ENCODE peak calls at places on chromosomes 4 and X, in five cellular contexts. M is transverse colon, P is upper lobe of left lung, V is stomach, Y is prostate gland. N is an unnamed sample.

GRCh38 chr4:185771696-185772390 is 40.2 kb downstream of the SORBS2 start:
- DNase-seq in M (no peak), P (no peak), V (no peak), Y (no peak), N (no peak)

GRCh38 chr4:21769404-21770147 is 179.0 kb downstream of the KCNIP4 start:
- DNase-seq in M (no peak), P (no peak), V (no peak), Y (no peak), N (no peak)

GRCh38 chrX:16528620-16529019 is 121.3 kb upstream of the S100G start:
- DNase-seq in M (no peak), P (no peak), V (no peak), Y (no peak), N (no peak)

GRCh38 chrX:25810202-25810601 is 327.9 kb upstream of the MAGEB18 start:
- DNase-seq in M (no peak), P (no peak), V (no peak), Y (no peak), N (no peak)

GRCh38 chr4:51942108-51942832 is 77.9 kb downstream of the LRRC66 start:
- DNase-seq in M (no peak), P (no peak), V (no peak), Y (no peak), N (no peak)

GRCh38 chr4:104123021-104123420 is 371.7 kb downstream of the CXXC4 start:
- DNase-seq in M (no peak), P (no peak), V (no peak), Y (no peak), N (no peak)

GRCh38 chr4:16196482-16197393 is 29.5 kb downstream of the TAPT1 start:
- DNase-seq in M (no peak), P (no peak), V (no peak), Y (peak), N (no peak)

GRCh38 chrX:123736333-123736921 is 3.6 kb upstream of the THOC2 start:
- DNase-seq in M (no peak), P (no peak), V (no peak), Y (no peak), N (no peak)

GRCh38 chr4:38046735-38047487 is 86.7 kb downstream of the PTTG2 start:
- DNase-seq in M (no peak), P (no peak), V (no peak), Y (no peak), N (no peak)

GRCh38 chr4:107838138-107838618 is 13.4 kb downstream of the SGMS2 start:
- DNase-seq in M (no peak), P (no peak), V (no peak), Y (no peak), N (no peak)

GRCh38 chrX:40297949-40298539 is 200.3 kb upstream of the BCOR start:
- DNase-seq in M (no peak), P (no peak), V (no peak), Y (no peak), N (no peak)

GRCh38 chrX:150364347-150365050 is 1.4 kb downstream of the MAMLD1 start:
- DNase-seq in M (peak), P (peak), V (no peak), Y (no peak), N (no peak)

GRCh38 chrX:78619829-78620228 is 39.3 kb downstream of the RTL3 start:
- DNase-seq in M (peak), P (no peak), V (no peak), Y (no peak), N (no peak)

GRCh38 chrX:40156472-40157227 is 58.9 kb upstream of the BCOR start:
- DNase-seq in M (no peak), P (peak), V (no peak), Y (no peak), N (no peak)

GRCh38 chrX:555589-556220 is 74.9 kb upstream of the SHOX start:
- DNase-seq in M (no peak), P (no peak), V (no peak), Y (no peak), N (no peak)

GRCh38 chrX:2628751-2629315 is 62.3 kb upstream of the CD99 start:
- DNase-seq in M (no peak), P (no peak), V (no peak), Y (no peak), N (no peak)
- H3K27ac ChIP-seq in M (peak), P (peak), V (peak), Y (no peak), N (no peak)

GRCh38 chr4:96293806-96294205 is 453.9 kb downstream of the PDHA2 start:
- DNase-seq in M (no peak), P (no peak), V (no peak), Y (no peak), N (no peak)

DNA sequence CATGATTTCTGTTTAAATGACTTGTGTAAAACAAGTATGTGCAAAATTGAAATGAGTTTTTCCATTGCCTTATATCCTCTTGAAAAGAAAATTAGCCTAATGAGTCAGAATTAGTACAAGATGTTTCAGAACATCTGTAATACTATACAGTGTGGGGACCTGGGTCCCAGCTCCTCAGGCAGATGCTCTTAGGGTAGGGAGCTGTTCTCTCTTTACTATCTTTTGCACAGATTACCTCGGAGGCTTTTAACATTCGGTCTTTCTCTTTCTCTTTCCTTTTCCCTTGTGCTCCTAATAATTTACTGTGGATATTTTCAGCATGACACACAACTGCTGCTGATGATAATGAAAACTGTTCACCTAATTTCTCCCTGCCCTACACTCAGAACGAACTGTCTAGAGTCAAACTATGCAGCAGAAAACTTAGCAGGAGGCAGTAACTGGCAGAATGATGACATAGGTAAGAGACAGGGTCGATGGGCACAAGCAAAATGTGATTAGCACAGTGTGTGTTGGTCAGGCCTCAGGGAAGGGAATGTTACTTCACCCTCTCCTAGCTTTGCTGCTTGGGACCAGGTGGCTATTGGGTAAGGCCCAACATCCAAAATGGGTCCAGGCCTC is 455.4 kb downstream of the PDHA2 start:
- DNase-seq in M (no peak), P (no peak), V (no peak), Y (no peak), N (no peak)
- H3K4me3 ChIP-seq in M (no peak), P (no peak), V (no peak), Y (no peak), N (no peak)

GRCh38 chrX:69614896-69615295 is 1.0 kb upstream of the EDA start:
- DNase-seq in M (no peak), P (no peak), V (no peak), Y (no peak), N (no peak)

GRCh38 chrX:69613946-69614345 is 2.0 kb upstream of the EDA start:
- DNase-seq in M (no peak), P (no peak), V (no peak), Y (peak), N (no peak)

GRCh38 chrX:69616520-69617203 is 749 bp downstream of the EDA start:
- DNase-seq in M (peak), P (peak), V (peak), Y (no peak), N (no peak)

GRCh38 chrX:69615323-69615722 is 590 bp upstream of the EDA start:
- DNase-seq in M (no peak), P (no peak), V (no peak), Y (no peak), N (no peak)

GRCh38 chrX:69615779-69616519 is at the start of gene EDA:
- DNase-seq in M (peak), P (peak), V (peak), Y (peak), N (no peak)
- TF ChIP-seq POLR2AphosphoS5 in M (no peak), P (no peak), V (peak), Y (no peak), N (no peak)

GRCh38 chr4:19780871-19781270 is 470.8 kb upstream of the SLIT2 start:
- DNase-seq in M (no peak), P (no peak), V (no peak), Y (no peak), N (no peak)

GRCh38 chr4:19772581-19772980 is 479.1 kb upstream of the SLIT2 start:
- DNase-seq in M (no peak), P (no peak), V (no peak), Y (no peak), N (no peak)

GRCh38 chr4:19776929-19777328 is 474.8 kb upstream of the SLIT2 start:
- DNase-seq in M (no peak), P (no peak), V (no peak), Y (no peak), N (peak)

GRCh38 chr4:19774690-19775256 is 476.9 kb upstream of the SLIT2 start:
- DNase-seq in M (no peak), P (no peak), V (no peak), Y (no peak), N (no peak)

GRCh38 chr4:19776021-19776459 is 475.7 kb upstream of the SLIT2 start:
- DNase-seq in M (no peak), P (no peak), V (no peak), Y (no peak), N (peak)
- H3K27ac ChIP-seq in M (no peak), P (no peak), V (no peak), Y (no peak), N (peak)